ENCODE peak calls at places on chromosome 22, in ten cellular contexts. One of them, this sample, is unnamed.

GRCh38 chr22:49712195-49712791 is 115.4 kb downstream of the BRD1 start:
- DNase-seq in body of pancreas: no peak
- DNase-seq in heart left ventricle: no peak
- DNase-seq in tibial nerve: no peak
- DNase-seq in right lobe of liver: no peak
- DNase-seq in prostate gland: no peak
- DNase-seq in esophagus muscularis mucosa: no peak
- DNase-seq in spleen: peak
- DNase-seq in uterus: no peak
- DNase-seq in sigmoid colon: no peak
- DNase-seq in this sample: no peak

GRCh38 chr22:30250713-30251267 is 4.2 kb upstream of the LIF start:
- DNase-seq in body of pancreas: peak
- DNase-seq in heart left ventricle: no peak
- DNase-seq in tibial nerve: no peak
- DNase-seq in right lobe of liver: no peak
- DNase-seq in prostate gland: no peak
- DNase-seq in esophagus muscularis mucosa: no peak
- DNase-seq in spleen: no peak
- DNase-seq in uterus: no peak
- DNase-seq in sigmoid colon: no peak
- DNase-seq in this sample: no peak

GRCh38 chr22:44450503-44450902 is 47.5 kb downstream of the RTL6 start:
- DNase-seq in body of pancreas: no peak
- DNase-seq in heart left ventricle: no peak
- DNase-seq in tibial nerve: no peak
- DNase-seq in right lobe of liver: peak
- DNase-seq in prostate gland: no peak
- DNase-seq in esophagus muscularis mucosa: no peak
- DNase-seq in spleen: peak
- DNase-seq in uterus: no peak
- DNase-seq in sigmoid colon: no peak
- DNase-seq in this sample: no peak

GRCh38 chr22:50702261-50702671 is 29.6 kb downstream of the SHANK3 start:
- DNase-seq in body of pancreas: no peak
- DNase-seq in heart left ventricle: no peak
- DNase-seq in tibial nerve: no peak
- DNase-seq in right lobe of liver: peak
- DNase-seq in prostate gland: no peak
- DNase-seq in esophagus muscularis mucosa: no peak
- DNase-seq in spleen: peak
- DNase-seq in uterus: no peak
- DNase-seq in sigmoid colon: peak
- DNase-seq in this sample: no peak

GRCh38 chr22:49789289-49790141 is 38.2 kb downstream of the BRD1 start:
- DNase-seq in body of pancreas: no peak
- DNase-seq in heart left ventricle: peak
- DNase-seq in tibial nerve: peak
- DNase-seq in right lobe of liver: peak
- DNase-seq in prostate gland: no peak
- DNase-seq in esophagus muscularis mucosa: no peak
- DNase-seq in spleen: peak
- DNase-seq in uterus: no peak
- DNase-seq in sigmoid colon: no peak
- DNase-seq in this sample: no peak

GRCh38 chr22:35458547-35459422 is 58.8 kb downstream of the MCM5 start:
- DNase-seq in body of pancreas: no peak
- DNase-seq in heart left ventricle: no peak
- DNase-seq in tibial nerve: no peak
- DNase-seq in right lobe of liver: no peak
- DNase-seq in prostate gland: no peak
- DNase-seq in esophagus muscularis mucosa: no peak
- DNase-seq in spleen: no peak
- DNase-seq in uterus: no peak
- DNase-seq in sigmoid colon: no peak
- DNase-seq in this sample: no peak

GRCh38 chr22:45636668-45637067 is 35.0 kb upstream of the ATXN10 start:
- DNase-seq in body of pancreas: no peak
- DNase-seq in heart left ventricle: no peak
- DNase-seq in tibial nerve: no peak
- DNase-seq in right lobe of liver: peak
- DNase-seq in prostate gland: no peak
- DNase-seq in esophagus muscularis mucosa: no peak
- DNase-seq in spleen: no peak
- DNase-seq in uterus: no peak
- DNase-seq in sigmoid colon: peak
- DNase-seq in this sample: no peak

GRCh38 chr22:23305321-23305910 is 125.1 kb downstream of the BCR start:
- DNase-seq in body of pancreas: no peak
- DNase-seq in heart left ventricle: no peak
- DNase-seq in tibial nerve: no peak
- DNase-seq in right lobe of liver: peak
- DNase-seq in prostate gland: no peak
- DNase-seq in esophagus muscularis mucosa: no peak
- DNase-seq in spleen: peak
- DNase-seq in uterus: peak
- DNase-seq in sigmoid colon: no peak
- DNase-seq in this sample: peak

GRCh38 chr22:39178206-39179111 is 26.0 kb upstream of the CBX7 start:
- DNase-seq in body of pancreas: no peak
- DNase-seq in heart left ventricle: no peak
- DNase-seq in tibial nerve: no peak
- DNase-seq in right lobe of liver: peak
- DNase-seq in prostate gland: no peak
- DNase-seq in esophagus muscularis mucosa: no peak
- DNase-seq in spleen: peak
- DNase-seq in uterus: no peak
- DNase-seq in sigmoid colon: no peak
- DNase-seq in this sample: no peak

GRCh38 chr22:45764051-45764450 is 92.4 kb downstream of the ATXN10 start:
- DNase-seq in body of pancreas: no peak
- DNase-seq in heart left ventricle: no peak
- DNase-seq in tibial nerve: no peak
- DNase-seq in right lobe of liver: no peak
- DNase-seq in prostate gland: no peak
- DNase-seq in esophagus muscularis mucosa: no peak
- DNase-seq in spleen: no peak
- DNase-seq in uterus: no peak
- DNase-seq in sigmoid colon: no peak
- DNase-seq in this sample: no peak

GRCh38 chr22:48577014-48577690 is 1250.5 kb downstream of the BRD1 start:
- DNase-seq in body of pancreas: no peak
- DNase-seq in heart left ventricle: no peak
- DNase-seq in tibial nerve: no peak
- DNase-seq in right lobe of liver: no peak
- DNase-seq in prostate gland: no peak
- DNase-seq in esophagus muscularis mucosa: no peak
- DNase-seq in spleen: no peak
- DNase-seq in uterus: no peak
- DNase-seq in sigmoid colon: no peak
- DNase-seq in this sample: no peak

GRCh38 chr22:49233507-49234100 is 594.1 kb downstream of the BRD1 start:
- DNase-seq in body of pancreas: no peak
- DNase-seq in heart left ventricle: no peak
- DNase-seq in tibial nerve: no peak
- DNase-seq in right lobe of liver: peak
- DNase-seq in prostate gland: no peak
- DNase-seq in esophagus muscularis mucosa: peak
- DNase-seq in spleen: no peak
- DNase-seq in uterus: no peak
- DNase-seq in sigmoid colon: no peak
- DNase-seq in this sample: peak

GRCh38 chr22:25762147-25762546 is 20.2 kb downstream of the MYO18B start:
- DNase-seq in body of pancreas: no peak
- DNase-seq in heart left ventricle: no peak
- DNase-seq in tibial nerve: no peak
- DNase-seq in right lobe of liver: no peak
- DNase-seq in prostate gland: no peak
- DNase-seq in esophagus muscularis mucosa: no peak
- DNase-seq in spleen: no peak
- DNase-seq in uterus: no peak
- DNase-seq in sigmoid colon: no peak
- DNase-seq in this sample: no peak

DNA sequence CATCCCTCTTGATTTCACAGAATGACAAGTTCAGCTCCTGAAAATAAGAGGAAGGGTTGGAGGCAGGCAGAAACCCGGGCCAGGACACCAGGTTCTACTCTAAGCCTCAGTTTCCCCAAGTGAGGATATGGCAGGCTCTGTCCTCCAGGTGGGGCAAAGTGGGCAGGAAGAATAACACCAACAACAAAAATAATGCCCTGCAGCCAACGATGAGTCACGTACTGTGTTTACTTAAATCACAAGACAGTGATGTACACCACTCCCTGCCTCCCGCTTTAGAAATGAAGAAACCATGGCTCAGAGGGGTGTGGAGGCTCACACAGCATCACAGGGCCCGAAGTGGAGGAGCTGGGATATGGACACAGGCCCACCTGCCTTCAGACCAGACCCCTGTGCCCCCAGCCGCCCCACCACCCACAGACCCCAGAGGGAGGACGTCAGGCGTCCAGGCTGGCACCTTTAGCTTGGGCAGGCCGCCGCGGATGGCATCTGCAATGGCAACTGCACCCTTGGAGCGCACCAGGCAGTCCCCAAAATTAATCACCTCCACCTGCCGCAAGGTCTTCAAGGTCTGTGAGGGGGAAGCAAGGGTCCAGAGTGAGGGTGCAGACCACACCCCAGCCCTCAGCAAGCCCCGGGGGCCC is 15.6 kb upstream of the CHADL start:
- DNase-seq in body of pancreas: no peak
- DNase-seq in heart left ventricle: no peak
- DNase-seq in tibial nerve: no peak
- DNase-seq in right lobe of liver: no peak
- DNase-seq in prostate gland: no peak
- DNase-seq in esophagus muscularis mucosa: no peak
- DNase-seq in spleen: no peak
- DNase-seq in uterus: peak
- DNase-seq in sigmoid colon: no peak
- DNase-seq in this sample: no peak
- TF ChIP-seq CTCF in body of pancreas: no peak
- TF ChIP-seq CTCF in heart left ventricle: no peak
- TF ChIP-seq CTCF in tibial nerve: no peak
- TF ChIP-seq CTCF in right lobe of liver: no peak
- TF ChIP-seq CTCF in prostate gland: no peak
- TF ChIP-seq CTCF in esophagus muscularis mucosa: no peak
- TF ChIP-seq CTCF in spleen: no peak
- TF ChIP-seq CTCF in uterus: no peak
- TF ChIP-seq CTCF in sigmoid colon: no peak
- TF ChIP-seq CTCF in this sample: no peak

GRCh38 chr22:41939981-41940852 is 6.7 kb downstream of the CENPM start:
- DNase-seq in body of pancreas: no peak
- DNase-seq in heart left ventricle: no peak
- DNase-seq in tibial nerve: no peak
- DNase-seq in right lobe of liver: no peak
- DNase-seq in prostate gland: peak
- DNase-seq in esophagus muscularis mucosa: no peak
- DNase-seq in spleen: peak
- DNase-seq in uterus: no peak
- DNase-seq in sigmoid colon: no peak
- DNase-seq in this sample: peak
- TF ChIP-seq POLR2A in body of pancreas: no peak
- TF ChIP-seq POLR2A in heart left ventricle: no peak
- TF ChIP-seq POLR2A in tibial nerve: no peak
- TF ChIP-seq POLR2A in right lobe of liver: peak
- TF ChIP-seq POLR2A in prostate gland: no peak
- TF ChIP-seq POLR2A in esophagus muscularis mucosa: no peak
- TF ChIP-seq POLR2A in spleen: peak
- TF ChIP-seq POLR2A in uterus: peak
- TF ChIP-seq POLR2A in sigmoid colon: no peak
- TF ChIP-seq POLR2A in this sample: no peak

GRCh38 chr22:28398355-28398754 is 281.3 kb downstream of the TTC28 start:
- DNase-seq in body of pancreas: no peak
- DNase-seq in heart left ventricle: no peak
- DNase-seq in tibial nerve: no peak
- DNase-seq in right lobe of liver: no peak
- DNase-seq in prostate gland: no peak
- DNase-seq in esophagus muscularis mucosa: no peak
- DNase-seq in spleen: no peak
- DNase-seq in uterus: no peak
- DNase-seq in sigmoid colon: no peak
- DNase-seq in this sample: no peak

GRCh38 chr22:28395920-28396447 is 283.7 kb downstream of the TTC28 start:
- DNase-seq in body of pancreas: no peak
- DNase-seq in heart left ventricle: no peak
- DNase-seq in tibial nerve: no peak
- DNase-seq in right lobe of liver: no peak
- DNase-seq in prostate gland: no peak
- DNase-seq in esophagus muscularis mucosa: no peak
- DNase-seq in spleen: no peak
- DNase-seq in uterus: no peak
- DNase-seq in sigmoid colon: no peak
- DNase-seq in this sample: no peak

GRCh38 chr22:28397324-28397723 is 282.3 kb downstream of the TTC28 start:
- DNase-seq in body of pancreas: no peak
- DNase-seq in heart left ventricle: no peak
- DNase-seq in tibial nerve: no peak
- DNase-seq in right lobe of liver: no peak
- DNase-seq in prostate gland: no peak
- DNase-seq in esophagus muscularis mucosa: no peak
- DNase-seq in spleen: no peak
- DNase-seq in uterus: no peak
- DNase-seq in sigmoid colon: no peak
- DNase-seq in this sample: no peak

GRCh38 chr22:28394711-28395110 is 284.9 kb downstream of the TTC28 start:
- DNase-seq in body of pancreas: no peak
- DNase-seq in heart left ventricle: no peak
- DNase-seq in tibial nerve: no peak
- DNase-seq in right lobe of liver: no peak
- DNase-seq in prostate gland: no peak
- DNase-seq in esophagus muscularis mucosa: no peak
- DNase-seq in spleen: no peak
- DNase-seq in uterus: no peak
- DNase-seq in sigmoid colon: no peak
- DNase-seq in this sample: no peak

GRCh38 chr22:28395520-28395919 is 284.1 kb downstream of the TTC28 start:
- DNase-seq in body of pancreas: no peak
- DNase-seq in heart left ventricle: no peak
- DNase-seq in tibial nerve: no peak
- DNase-seq in right lobe of liver: no peak
- DNase-seq in prostate gland: no peak
- DNase-seq in esophagus muscularis mucosa: no peak
- DNase-seq in spleen: no peak
- DNase-seq in uterus: no peak
- DNase-seq in sigmoid colon: no peak
- DNase-seq in this sample: no peak
- H3K4me3 ChIP-seq in body of pancreas: no peak
- H3K4me3 ChIP-seq in heart left ventricle: no peak
- H3K4me3 ChIP-seq in tibial nerve: no peak
- H3K4me3 ChIP-seq in right lobe of liver: no peak
- H3K4me3 ChIP-seq in prostate gland: no peak
- H3K4me3 ChIP-seq in esophagus muscularis mucosa: no peak
- H3K4me3 ChIP-seq in spleen: no peak
- H3K4me3 ChIP-seq in uterus: no peak
- H3K4me3 ChIP-seq in sigmoid colon: no peak
- H3K4me3 ChIP-seq in this sample: no peak

DNA sequence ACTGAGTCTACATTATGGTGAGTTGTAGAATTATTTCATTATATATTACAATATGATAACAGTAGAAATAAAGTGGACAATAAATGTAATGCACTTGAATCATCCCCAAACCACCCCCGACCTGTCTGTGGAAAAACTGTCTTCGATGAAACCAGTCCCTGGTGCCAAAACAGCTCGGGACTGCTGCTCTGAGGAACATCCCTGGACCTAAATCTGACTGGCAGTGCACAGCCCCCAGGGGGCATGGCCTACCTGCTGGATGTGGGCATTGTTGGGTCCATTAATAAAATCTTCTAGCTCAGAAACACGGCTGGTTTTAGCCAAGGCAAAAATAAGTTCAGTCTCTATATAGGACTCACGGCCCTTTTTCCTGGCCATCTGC is 29.4 kb upstream of the SLC25A1 start:
- DNase-seq in body of pancreas: no peak
- DNase-seq in heart left ventricle: no peak
- DNase-seq in tibial nerve: no peak
- DNase-seq in right lobe of liver: no peak
- DNase-seq in prostate gland: no peak
- DNase-seq in esophagus muscularis mucosa: no peak
- DNase-seq in spleen: no peak
- DNase-seq in uterus: no peak
- DNase-seq in sigmoid colon: peak
- DNase-seq in this sample: no peak
- TF ChIP-seq CTCF in body of pancreas: no peak
- TF ChIP-seq CTCF in heart left ventricle: no peak
- TF ChIP-seq CTCF in tibial nerve: no peak
- TF ChIP-seq CTCF in right lobe of liver: no peak
- TF ChIP-seq CTCF in prostate gland: no peak
- TF ChIP-seq CTCF in esophagus muscularis mucosa: no peak
- TF ChIP-seq CTCF in spleen: no peak
- TF ChIP-seq CTCF in uterus: no peak
- TF ChIP-seq CTCF in sigmoid colon: no peak
- TF ChIP-seq CTCF in this sample: no peak